ENCODE peak calls at places on chromosomes 6 and 20, in ten cellular contexts. T, A, Q, H, N, L, I, W, B and D are unnamed samples. For H3K4me1, the result is how much of the 10 kb centered on the place peaks cover.

GRCh38 chr6:41193171-41193734 is 7.7 kb downstream of the TREML2 start:
- DNase-seq in T (no peak), A (no peak), Q (no peak), H (no peak), N (no peak), L (no peak), I (no peak), W (no peak), B (no peak), D (no peak)

GRCh38 chr6:33672808-33673207 is 38.7 kb downstream of the UQCC2 start:
- DNase-seq in T (peak), A (peak), Q (peak), H (peak), N (no peak), L (no peak), I (peak), W (peak), B (peak), D (peak)

GRCh38 chr6:166707045-166707444 is 80.0 kb upstream of the RPS6KA2 start:
- DNase-seq in T (peak), A (peak), Q (peak), H (peak), N (peak), L (peak), I (no peak), W (peak), B (peak), D (no peak)

GRCh38 chr20:15882553-15882952 is 690.7 kb downstream of the KIF16B start:
- DNase-seq in T (no peak), A (no peak), Q (no peak), H (no peak), N (no peak), L (no peak), I (no peak), W (no peak), B (no peak), D (no peak)

GRCh38 chr6:28648035-28648877 is 122.6 kb downstream of the GPX5 start:
- DNase-seq in T (peak), A (no peak), Q (peak), H (no peak), N (peak), L (no peak), I (peak), W (peak), B (no peak), D (no peak)

GRCh38 chr6:1263039-1263849 is 48.7 kb upstream of the FOXQ1 start:
- DNase-seq in T (no peak), A (no peak), Q (no peak), H (no peak), N (no peak), L (no peak), I (no peak), W (peak), B (no peak), D (no peak)

GRCh38 chr6:30322527-30323501 is 3.9 kb upstream of the TRIM39 start:
- DNase-seq in T (no peak), A (peak), Q (peak), H (no peak), N (no peak), L (no peak), I (no peak), W (peak), B (no peak), D (no peak)

GRCh38 chr6:46419576-46420002 is 71.7 kb downstream of the RCAN2 start:
- DNase-seq in T (peak), A (no peak), Q (peak), H (peak), N (peak), L (peak), I (peak), W (peak), B (no peak), D (peak)

GRCh38 chr6:85672050-85672449 is 29.4 kb upstream of the SYNCRIP start:
- DNase-seq in T (no peak), A (no peak), Q (no peak), H (no peak), N (no peak), L (no peak), I (no peak), W (no peak), B (no peak), D (no peak)

GRCh38 chr6:44036196-44036595 is 91.1 kb downstream of the MRPL14 start:
- DNase-seq in T (no peak), A (no peak), Q (no peak), H (no peak), N (no peak), L (no peak), I (peak), W (no peak), B (no peak), D (no peak)

GRCh38 chr6:44034391-44034861 is 92.8 kb downstream of the MRPL14 start:
- DNase-seq in T (no peak), A (no peak), Q (no peak), H (no peak), N (no peak), L (no peak), I (peak), W (no peak), B (no peak), D (no peak)

GRCh38 chr6:44034931-44035345 is 92.3 kb downstream of the MRPL14 start:
- DNase-seq in T (no peak), A (no peak), Q (no peak), H (no peak), N (no peak), L (no peak), I (no peak), W (no peak), B (no peak), D (no peak)

GRCh38 chr6:44036699-44037101 is 90.6 kb downstream of the MRPL14 start:
- DNase-seq in T (no peak), A (no peak), Q (no peak), H (no peak), N (no peak), L (no peak), I (no peak), W (no peak), B (no peak), D (no peak)

GRCh38 chr6:44035621-44036020 is 91.6 kb downstream of the MRPL14 start:
- DNase-seq in T (no peak), A (no peak), Q (no peak), H (no peak), N (no peak), L (no peak), I (peak), W (no peak), B (no peak), D (no peak)
- H3K4me1 ChIP-seq in T (half or more), A (under half), Q (under half), H (under half), N (under half), L (under half), I (under half), W (under half), B (under half), D (under half)

GRCh38 chr6:53795702-53796450 is 1.1 kb downstream of the LRRC1 start:
- DNase-seq in T (no peak), A (peak), Q (peak), H (peak), N (peak), L (peak), I (peak), W (peak), B (peak), D (no peak)
- TF ChIP-seq CTCF in T (no peak), A (no peak), Q (no peak), H (no peak), N (no peak), L (no peak), I (no peak), W (no peak), B (no peak), D (no peak)

GRCh38 chr6:15378272-15378671 is 132.4 kb downstream of the JARID2 start:
- DNase-seq in T (no peak), A (no peak), Q (no peak), H (no peak), N (no peak), L (no peak), I (no peak), W (no peak), B (no peak), D (no peak)
- H3K4me1 ChIP-seq in T (under half), A (half or more), Q (under half), H (under half), N (under half), L (under half), I (under half), W (under half), B (half or more), D (half or more)

DNA sequence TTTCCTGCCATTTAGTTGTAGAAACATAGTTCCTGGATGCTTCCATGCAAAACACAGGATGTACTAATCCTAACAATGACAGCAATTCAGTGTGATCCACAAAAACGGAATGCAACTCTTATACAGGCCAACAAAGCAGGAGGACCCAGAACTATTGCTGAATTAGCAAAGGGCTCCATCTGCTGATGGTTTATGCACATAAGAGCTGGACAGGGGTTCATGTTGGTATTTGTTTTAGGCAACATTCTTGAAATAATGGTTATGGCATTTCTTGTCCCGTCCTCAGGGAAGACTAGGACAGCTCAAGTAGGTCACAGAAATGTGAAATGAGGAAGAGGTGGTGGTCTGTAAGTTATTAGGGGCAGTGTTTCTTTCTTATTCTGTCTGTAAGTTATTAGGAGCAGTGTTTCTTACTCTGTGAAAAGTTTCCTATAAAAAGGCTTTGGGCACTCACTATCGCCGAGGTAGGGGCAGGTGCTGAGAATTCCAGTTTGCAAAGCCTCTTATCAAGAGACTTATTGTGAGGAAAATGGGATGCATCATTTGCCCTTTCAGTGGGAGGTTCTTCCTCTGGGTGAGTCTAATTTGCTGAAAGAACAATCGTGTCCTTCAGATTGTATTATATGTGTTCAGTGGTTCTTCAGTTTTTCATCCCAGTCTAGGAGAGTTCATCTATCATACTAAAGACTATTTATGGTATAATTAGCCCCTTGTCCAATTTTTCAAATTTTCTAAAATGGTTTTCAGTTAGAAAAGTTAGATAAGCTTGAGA is 171.1 kb downstream of the MCHR2 start:
- DNase-seq in T (peak), A (no peak), Q (peak), H (no peak), N (peak), L (peak), I (no peak), W (peak), B (no peak), D (no peak)
- TF ChIP-seq CTCF in T (peak), A (peak), Q (peak), H (peak), N (peak), L (peak), I (no peak), W (peak), B (peak), D (no peak)

GRCh38 chr6:137348777-137349176 is 129.6 kb upstream of the IFNGR1 start:
- DNase-seq in T (no peak), A (no peak), Q (no peak), H (no peak), N (no peak), L (no peak), I (no peak), W (no peak), B (no peak), D (no peak)
- H3K4me1 ChIP-seq in T (under half), A (under half), Q (under half), H (under half), N (under half), L (under half), I (under half), W (under half), B (under half), D (under half)

DNA sequence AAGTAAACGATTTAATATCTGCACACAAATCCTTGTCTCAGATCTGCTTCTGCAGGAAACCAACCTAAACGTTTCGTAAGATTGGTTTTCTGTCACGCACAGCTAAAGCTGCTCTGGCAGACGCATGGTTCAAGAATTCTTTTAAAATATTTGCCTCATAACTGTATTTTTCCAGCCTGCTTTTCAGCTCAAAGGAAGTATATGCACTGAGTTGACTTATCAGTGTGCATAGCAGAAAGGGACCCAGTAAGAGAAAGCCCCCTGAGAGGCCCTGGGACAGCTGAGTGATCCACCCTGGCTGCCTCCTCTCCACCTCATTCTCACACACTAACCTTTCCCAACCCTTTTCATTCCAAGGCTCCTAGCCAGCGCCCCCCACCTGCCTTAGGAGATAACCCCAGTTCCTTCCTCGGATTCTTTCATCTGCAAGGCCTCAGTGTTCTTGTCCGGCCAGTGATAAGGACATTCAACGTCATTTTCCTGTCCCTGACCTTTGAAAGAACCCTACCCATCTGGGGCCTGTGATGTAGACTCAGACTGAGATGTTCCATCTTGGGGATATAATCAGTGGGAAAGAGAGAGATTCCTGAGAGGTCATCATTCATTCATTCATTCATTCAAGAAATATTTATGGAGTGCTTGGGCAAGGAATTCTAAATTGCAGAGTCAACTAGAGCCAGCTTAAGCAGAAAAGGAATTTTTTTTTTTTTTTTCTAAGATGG is 22.4 kb upstream of the SLC9A8 start:
- DNase-seq in T (no peak), A (peak), Q (no peak), H (peak), N (no peak), L (no peak), I (no peak), W (no peak), B (peak), D (no peak)
- TF ChIP-seq CTCF in T (no peak), A (no peak), Q (no peak), H (no peak), N (no peak), L (no peak), I (no peak), W (no peak), B (no peak), D (no peak)

DNA sequence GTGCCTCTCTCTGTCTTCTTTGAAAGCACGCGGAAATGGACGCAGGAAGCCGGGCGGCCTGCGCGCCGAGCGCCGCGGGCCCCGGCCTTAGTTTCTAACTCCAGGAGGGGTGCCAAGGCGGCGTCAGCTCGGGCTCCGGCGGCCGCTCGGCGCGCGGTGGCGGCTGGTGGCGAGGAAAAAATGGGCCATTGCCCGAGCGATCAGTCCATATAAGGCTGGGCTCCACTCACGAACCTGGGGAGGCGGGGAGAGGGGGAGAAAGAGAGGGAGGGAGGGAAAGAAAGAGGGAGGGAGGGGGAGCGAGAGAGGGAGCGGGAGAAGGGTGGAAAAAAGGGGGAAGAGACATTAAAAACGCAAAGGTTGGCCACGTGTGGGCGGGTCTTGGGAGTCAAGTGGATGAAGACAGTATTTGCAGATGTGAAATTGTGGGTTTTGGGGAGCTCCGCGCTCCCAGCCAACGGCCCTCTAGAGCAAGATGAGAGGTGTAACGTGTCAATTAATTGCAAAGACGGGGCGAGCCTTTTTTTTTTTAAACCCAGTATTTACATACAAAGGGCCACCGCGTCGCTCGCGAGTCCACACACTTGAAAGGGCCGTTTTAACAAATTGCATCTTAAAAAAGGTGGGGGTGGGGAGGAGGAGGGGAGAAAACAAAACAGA is at the start of gene NKX2-2:
- DNase-seq in T (no peak), A (peak), Q (peak), H (no peak), N (no peak), L (no peak), I (no peak), W (peak), B (no peak), D (no peak)
- H3K4me1 ChIP-seq in T (under half), A (under half), Q (half or more), H (half or more), N (under half), L (half or more), I (under half), W (under half), B (half or more), D (under half)